ENCODE peak calls at places on chromosome 16, in nine cellular contexts. X is PC-3, A is neural progenitor cell, E is HCT116, O is OCI-LY7, R is GM23248, N is MM.1S, M is GM23338, Z is hepatocyte. S is an unnamed sample.

GRCh38 chr16:88132836-88133506 is 181.7 kb downstream of the BANP start:
- DNase-seq in X (no peak), A (no peak), E (no peak), O (no peak), R (no peak), N (no peak), M (no peak), Z (no peak), S (peak)

GRCh38 chr16:20910781-20911321 is 10.3 kb downstream of the LYRM1 start:
- DNase-seq in X (peak), A (no peak), E (peak), O (no peak), R (peak), N (no peak), M (no peak), Z (peak), S (no peak)

GRCh38 chr16:79712273-79712672 is 111.7 kb upstream of the MAF start:
- DNase-seq in X (no peak), A (no peak), E (no peak), O (no peak), R (no peak), N (no peak), M (no peak), Z (peak), S (no peak)

GRCh38 chr16:88379694-88380040 is 3.1 kb upstream of the ZNF469 start:
- DNase-seq in X (no peak), A (no peak), E (no peak), O (no peak), R (no peak), N (no peak), M (no peak), Z (no peak), S (peak)

GRCh38 chr16:86783626-86784266 is 205.4 kb downstream of the FOXL1 start:
- DNase-seq in X (peak), A (no peak), E (no peak), O (no peak), R (peak), N (no peak), M (no peak), Z (no peak), S (no peak)

GRCh38 chr16:24508614-24509013 is 30.8 kb upstream of the RBBP6 start:
- DNase-seq in X (no peak), A (no peak), E (no peak), O (no peak), R (peak), N (no peak), M (no peak), Z (peak), S (no peak)

GRCh38 chr16:81593481-81593880 is 148.9 kb downstream of the CMIP start:
- DNase-seq in X (no peak), A (no peak), E (no peak), O (no peak), R (no peak), N (no peak), M (peak), Z (no peak), S (no peak)

GRCh38 chr16:2769675-2770056 is 7.4 kb downstream of the ELOB start:
- DNase-seq in X (no peak), A (no peak), E (no peak), O (no peak), R (peak), N (no peak), M (no peak), Z (no peak), S (no peak)

GRCh38 chr16:50673496-50674275 is 7.4 kb downstream of the SNX20 start:
- DNase-seq in X (no peak), A (no peak), E (no peak), O (no peak), R (no peak), N (no peak), M (peak), Z (no peak), S (no peak)

GRCh38 chr16:90019543-90020259 is 445 bp upstream of the DBNDD1 start:
- DNase-seq in X (peak), A (peak), E (no peak), O (peak), R (peak), N (peak), M (peak), Z (peak), S (peak)

GRCh38 chr16:89972244-89973234 is 24.0 kb downstream of the DEF8 start:
- DNase-seq in X (peak), A (peak), E (peak), O (peak), R (peak), N (peak), M (peak), Z (peak), S (peak)

GRCh38 chr16:50246299-50247122 is 19.8 kb upstream of the ADCY7 start:
- DNase-seq in X (no peak), A (peak), E (no peak), O (no peak), R (peak), N (no peak), M (peak), Z (no peak), S (peak)

GRCh38 chr16:25126820-25127232 is 15.3 kb downstream of the LCMT1 start:
- DNase-seq in X (peak), A (no peak), E (no peak), O (peak), R (peak), N (peak), M (no peak), Z (peak), S (no peak)

GRCh38 chr16:75402821-75403475 is 30.4 kb downstream of the CFDP1 start:
- DNase-seq in X (peak), A (peak), E (peak), O (peak), R (peak), N (no peak), M (peak), Z (peak), S (peak)

GRCh38 chr16:28073836-28074235 is 10.3 kb upstream of the GSG1L start:
- DNase-seq in X (no peak), A (no peak), E (no peak), O (no peak), R (no peak), N (no peak), M (no peak), Z (no peak), S (no peak)

GRCh38 chr16:29900102-29900887 is at the start of gene ASPHD1:
- DNase-seq in X (peak), A (peak), E (peak), O (peak), R (peak), N (peak), M (peak), Z (peak), S (peak)

GRCh38 chr16:80665356-80665755 is 124.6 kb downstream of the DYNLRB2 start:
- DNase-seq in X (no peak), A (no peak), E (no peak), O (no peak), R (no peak), N (no peak), M (no peak), Z (no peak), S (no peak)

DNA sequence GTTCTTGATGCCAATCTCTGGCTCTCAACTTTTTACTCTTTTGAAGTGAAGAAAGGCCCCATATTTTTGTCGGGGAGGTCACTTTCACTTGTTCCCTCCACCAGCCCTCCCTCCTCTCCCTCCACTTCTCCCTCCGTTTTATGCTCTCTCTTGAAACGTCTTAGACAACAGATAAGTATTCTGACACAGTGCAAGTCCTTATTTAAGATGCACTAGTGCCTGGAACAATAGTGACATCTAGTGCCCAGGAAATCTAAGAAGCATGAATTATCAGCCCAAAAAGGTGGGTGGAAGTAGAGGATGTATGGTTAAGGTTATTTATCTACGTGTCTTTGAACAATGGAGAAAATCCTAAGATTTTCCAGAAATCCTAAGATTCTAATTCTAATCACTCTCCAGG is 17.9 kb downstream of the PSME3IP1 start:
- DNase-seq in X (peak), A (peak), E (peak), O (peak), R (peak), N (peak), M (peak), Z (peak), S (peak)
- TF ChIP-seq EZH2phosphoT487 in X (no peak), A (no peak), E (no peak), O (no peak), R (no peak), N (no peak), M (no peak), Z (no peak), S (no peak)

DNA sequence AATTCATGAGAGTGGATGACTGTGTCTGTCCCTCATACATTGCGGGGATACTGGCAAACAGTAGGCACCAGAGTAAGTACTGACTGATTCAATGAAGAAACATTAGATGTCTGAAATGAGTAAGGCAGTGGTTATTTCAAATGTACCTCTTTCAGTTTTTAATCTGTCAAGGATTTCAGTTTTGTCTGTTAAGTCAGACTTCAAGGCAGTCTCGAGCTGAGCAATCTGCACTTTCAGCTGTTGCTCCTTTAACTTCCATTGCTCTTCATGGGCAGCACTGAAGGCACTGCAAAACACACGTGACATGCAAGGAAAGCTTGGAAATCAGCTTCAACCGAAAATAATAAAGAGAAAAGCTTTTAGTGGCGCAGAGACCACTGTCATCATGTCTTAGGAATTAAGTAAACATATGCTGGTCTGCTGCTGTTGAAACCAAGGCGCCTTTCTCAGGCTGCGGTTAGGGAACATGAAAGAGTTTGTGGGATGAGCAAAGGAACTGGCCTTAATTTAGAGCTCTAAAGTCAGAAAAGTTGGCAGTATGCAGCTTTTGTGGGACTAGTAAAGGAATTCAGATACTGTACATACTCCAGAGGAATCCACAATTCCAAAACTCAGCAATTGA is 38.8 kb downstream of the RPGRIP1L start:
- DNase-seq in X (no peak), A (no peak), E (no peak), O (no peak), R (peak), N (no peak), M (no peak), Z (peak), S (no peak)
- TF ChIP-seq EZH2phosphoT487 in X (no peak), A (no peak), E (no peak), O (no peak), R (peak), N (no peak), M (no peak), Z (no peak), S (no peak)

GRCh38 chr16:55640714-55641327 is 15.0 kb upstream of the SLC6A2 start:
- DNase-seq in X (no peak), A (no peak), E (no peak), O (no peak), R (no peak), N (no peak), M (no peak), Z (no peak), S (peak)
- TF ChIP-seq EZH2phosphoT487 in X (no peak), A (no peak), E (no peak), O (no peak), R (no peak), N (no peak), M (no peak), Z (no peak), S (no peak)

GRCh38 chr16:842631-843560 is 42.4 kb upstream of the GNG13 start:
- DNase-seq in X (no peak), A (no peak), E (no peak), O (no peak), R (no peak), N (no peak), M (no peak), Z (no peak), S (no peak)

GRCh38 chr16:843771-844170 is 43.2 kb upstream of the GNG13 start:
- DNase-seq in X (no peak), A (no peak), E (no peak), O (no peak), R (no peak), N (no peak), M (no peak), Z (no peak), S (no peak)

GRCh38 chr16:840561-841454 is 40.3 kb upstream of the GNG13 start:
- DNase-seq in X (no peak), A (no peak), E (no peak), O (no peak), R (no peak), N (no peak), M (no peak), Z (no peak), S (no peak)

GRCh38 chr16:841455-842060 is 41.0 kb upstream of the GNG13 start:
- DNase-seq in X (no peak), A (no peak), E (no peak), O (no peak), R (no peak), N (no peak), M (no peak), Z (no peak), S (no peak)

DNA sequence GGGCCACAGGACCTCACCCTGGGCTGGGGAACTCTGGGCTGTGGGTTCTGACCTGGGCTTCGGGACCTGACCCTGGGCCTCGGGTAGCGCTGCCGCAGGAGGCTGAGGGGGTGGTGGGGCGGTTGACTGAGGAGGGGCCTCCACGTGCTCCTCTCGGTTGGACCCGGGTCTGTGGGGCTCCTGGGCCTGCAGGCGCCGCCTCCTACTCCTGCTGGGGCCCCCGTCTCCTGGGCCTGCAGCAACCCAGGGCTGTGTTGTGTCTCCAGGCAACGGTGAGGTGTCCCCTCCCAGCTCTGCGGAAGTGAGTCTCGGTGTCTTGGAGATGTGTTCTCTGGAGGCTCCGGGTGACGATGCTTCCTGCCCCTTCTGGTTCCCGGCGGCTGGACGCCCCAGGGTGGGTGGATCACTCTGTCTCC is 41.5 kb upstream of the GNG13 start:
- DNase-seq in X (no peak), A (no peak), E (no peak), O (no peak), R (peak), N (no peak), M (no peak), Z (no peak), S (no peak)
- TF ChIP-seq EZH2phosphoT487 in X (no peak), A (no peak), E (no peak), O (no peak), R (no peak), N (no peak), M (no peak), Z (no peak), S (no peak)

GRCh38 chr16:82630219-82630618 is 3.5 kb downstream of the CDH13 start:
- DNase-seq in X (peak), A (no peak), E (no peak), O (no peak), R (peak), N (no peak), M (no peak), Z (no peak), S (no peak)

GRCh38 chr16:82628741-82629140 is 2.0 kb downstream of the CDH13 start:
- DNase-seq in X (no peak), A (no peak), E (no peak), O (no peak), R (no peak), N (no peak), M (no peak), Z (no peak), S (no peak)

GRCh38 chr16:82625066-82625968 is 1.5 kb upstream of the CDH13 start:
- DNase-seq in X (no peak), A (no peak), E (no peak), O (no peak), R (no peak), N (no peak), M (no peak), Z (no peak), S (no peak)

GRCh38 chr16:82629441-82630027 is 2.8 kb downstream of the CDH13 start:
- DNase-seq in X (peak), A (peak), E (no peak), O (no peak), R (peak), N (no peak), M (peak), Z (no peak), S (no peak)

DNA sequence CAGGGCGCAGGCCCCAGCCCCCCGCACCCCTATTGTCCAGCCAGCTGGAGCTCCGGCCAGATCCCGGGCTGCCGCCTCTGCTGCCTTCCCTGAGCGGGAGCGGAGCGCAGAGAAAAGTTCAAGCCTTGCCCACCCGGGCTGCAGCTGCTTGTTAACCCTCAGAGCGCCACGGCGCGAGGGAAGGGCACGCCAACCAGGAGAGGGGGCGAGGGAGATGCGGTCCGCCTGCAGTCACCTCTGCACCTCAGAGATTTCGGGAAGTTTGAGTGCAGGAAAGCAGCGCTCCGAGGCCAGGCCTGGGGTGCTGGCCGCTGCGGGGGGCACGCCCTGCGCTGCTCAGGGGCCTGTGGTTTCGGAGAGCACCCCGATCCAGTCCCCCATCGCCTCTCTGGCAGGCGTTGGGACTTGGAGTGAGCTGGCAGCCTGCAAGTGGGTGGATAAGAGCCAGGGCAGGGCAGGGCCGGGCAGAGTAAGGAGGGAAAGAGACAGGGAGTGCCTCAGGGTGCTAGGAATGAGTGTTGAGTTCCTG is 1.1 kb downstream of the CDH13 start:
- DNase-seq in X (peak), A (peak), E (no peak), O (no peak), R (peak), N (no peak), M (peak), Z (no peak), S (no peak)
- TF ChIP-seq EZH2phosphoT487 in X (no peak), A (no peak), E (no peak), O (no peak), R (no peak), N (no peak), M (no peak), Z (no peak), S (no peak)

GRCh38 chr16:69413045-69413664 is 11.3 kb upstream of the CYB5B start:
- DNase-seq in X (no peak), A (no peak), E (no peak), O (no peak), R (no peak), N (no peak), M (no peak), Z (no peak), S (no peak)

GRCh38 chr16:69419956-69420355 is 4.5 kb upstream of the CYB5B start:
- DNase-seq in X (no peak), A (no peak), E (no peak), O (no peak), R (no peak), N (no peak), M (no peak), Z (no peak), S (no peak)

GRCh38 chr16:69412287-69412686 is 12.1 kb upstream of the CYB5B start:
- DNase-seq in X (no peak), A (no peak), E (no peak), O (no peak), R (no peak), N (no peak), M (no peak), Z (no peak), S (no peak)

GRCh38 chr16:69423189-69423588 is 1.2 kb upstream of the CYB5B start:
- DNase-seq in X (no peak), A (no peak), E (no peak), O (no peak), R (no peak), N (no peak), M (peak), Z (no peak), S (no peak)

DNA sequence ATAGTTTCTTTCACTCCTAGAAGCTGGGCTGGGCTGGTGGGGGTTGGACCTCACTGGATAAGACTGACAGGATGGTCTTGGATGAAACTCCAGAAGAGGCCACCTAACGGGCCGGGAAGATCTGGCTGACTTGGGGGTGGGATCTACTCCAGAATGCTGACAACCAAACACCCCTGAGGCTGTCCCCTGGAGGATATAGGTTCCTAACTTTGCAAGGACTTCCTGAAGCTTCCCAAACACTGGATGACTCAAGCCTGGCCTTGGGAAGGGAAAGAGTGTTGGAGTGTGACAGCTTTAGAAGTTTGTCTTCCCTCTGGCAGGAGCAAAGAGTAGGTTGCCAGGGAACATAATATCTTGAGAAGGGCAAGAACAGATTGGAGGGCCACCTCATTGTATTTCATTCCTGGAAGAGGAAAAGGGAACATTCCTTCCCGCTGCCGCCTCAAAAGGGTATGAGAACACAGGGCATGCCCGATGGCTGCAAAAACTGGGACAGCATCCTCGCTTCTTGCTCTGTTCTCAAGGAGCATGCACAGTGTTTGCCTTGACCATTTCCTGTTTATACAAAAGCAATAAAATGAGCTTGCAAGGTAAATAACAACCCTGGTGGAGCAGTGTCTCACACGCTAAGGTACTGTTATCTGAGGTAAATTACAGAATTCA is 6.8 kb upstream of the CYB5B start:
- DNase-seq in X (peak), A (no peak), E (no peak), O (no peak), R (peak), N (no peak), M (peak), Z (peak), S (no peak)
- TF ChIP-seq EZH2phosphoT487 in X (no peak), A (no peak), E (no peak), O (no peak), R (no peak), N (no peak), M (no peak), Z (no peak), S (no peak)

GRCh38 chr16:19662351-19662750 is 55.7 kb downstream of the KNOP1 start:
- DNase-seq in X (no peak), A (no peak), E (no peak), O (no peak), R (no peak), N (no peak), M (peak), Z (no peak), S (no peak)

GRCh38 chr16:19672378-19672777 is 45.6 kb downstream of the KNOP1 start:
- DNase-seq in X (no peak), A (no peak), E (no peak), O (no peak), R (peak), N (no peak), M (no peak), Z (no peak), S (no peak)

GRCh38 chr16:19664166-19664565 is 53.9 kb downstream of the KNOP1 start:
- DNase-seq in X (no peak), A (no peak), E (no peak), O (no peak), R (no peak), N (no peak), M (no peak), Z (no peak), S (no peak)

GRCh38 chr16:19666451-19666850 is 51.6 kb downstream of the KNOP1 start:
- DNase-seq in X (no peak), A (no peak), E (no peak), O (no peak), R (no peak), N (no peak), M (no peak), Z (no peak), S (no peak)
- TF ChIP-seq EZH2phosphoT487 in X (no peak), A (no peak), E (no peak), O (no peak), R (no peak), N (no peak), M (no peak), Z (no peak), S (no peak)

S was measured in SK-N-SH.